ENCODE peak calls at places on chromosomes 1 and 21, in six cellular contexts. G is stimulated activated naive B cell treated with anti-CD40 and anti-IgM and Interleukin-4, amounts not matched to agents 10 μg/mL and 1 μg/mL and 100 μg/mL, for 72 hours; L is BE2C; U is HEK293T; E is ELF-1; S is tibial artery. P is an unnamed sample.

GRCh38 chr21:42670884-42671283 is 17.5 kb downstream of the PDE9A start:
- DNase-seq in E (no peak), G (no peak), U (no peak), L (no peak), S (no peak), P (no peak)

GRCh38 chr1:221874285-221875003 is 132.6 kb upstream of the DUSP10 start:
- DNase-seq in U (no peak), L (no peak), S (no peak), G (no peak), E (peak), P (no peak)

GRCh38 chr1:7047866-7048265 is 262.6 kb downstream of the CAMTA1 start:
- DNase-seq in S (no peak), G (no peak), L (no peak), U (no peak), E (no peak), P (no peak)

GRCh38 chr21:43703068-43703880 is 15.7 kb upstream of the PDXK start:
- DNase-seq in E (peak), G (no peak), L (no peak), S (no peak), U (no peak), P (peak)

GRCh38 chr1:234408757-234409156 is 35.5 kb downstream of the COA6 start:
- DNase-seq in L (no peak), U (no peak), S (no peak), E (no peak), G (no peak), P (no peak)

GRCh38 chr1:19877821-19878636 is 4.2 kb upstream of the OTUD3 start:
- DNase-seq in E (peak), G (no peak), U (no peak), L (peak), S (no peak), P (peak)

GRCh38 chr1:23431431-23431830 is 6.9 kb upstream of the TCEA3 start:
- DNase-seq in U (no peak), L (no peak), E (no peak), G (no peak), S (no peak), P (no peak)

GRCh38 chr21:30256100-30256499 is 26.6 kb downstream of the KRTAP24-1 start:
- DNase-seq in G (no peak), S (no peak), L (no peak), U (no peak), E (no peak), P (no peak)

GRCh38 chr21:41475714-41476405 is 32.1 kb downstream of the TMPRSS2 start:
- DNase-seq in S (no peak), E (no peak), G (no peak), L (no peak), U (no peak), P (no peak)

GRCh38 chr21:35211767-35212166 is 162.7 kb upstream of the RUNX1 start:
- DNase-seq in S (no peak), U (no peak), L (no peak), G (no peak), E (no peak), P (no peak)

GRCh38 chr1:206918076-206918475 is 3.7 kb downstream of the FCMR start:
- DNase-seq in E (no peak), U (no peak), G (no peak), S (no peak), L (no peak), P (no peak)

GRCh38 chr21:43602277-43603229 is 56.7 kb downstream of the HSF2BP start:
- DNase-seq in G (no peak), E (no peak), S (no peak), L (no peak), U (no peak), P (no peak)

GRCh38 chr21:37670883-37671282 is 245.4 kb downstream of the KCNJ6 start:
- DNase-seq in E (no peak), U (no peak), L (no peak), G (no peak), S (no peak), P (no peak)

GRCh38 chr21:46215436-46216131 is 13.0 kb downstream of the LSS start:
- DNase-seq in U (no peak), E (no peak), S (peak), L (no peak), G (no peak), P (no peak)

P was measured in HAP-1.